ENCODE peak calls at places on chromosomes 4 and X, in seven cellular contexts. N is uterus, I is vagina, W is IMR-90, A is Peyer's patch, M is heart left ventricle, S is ovary. V is an unnamed sample.

GRCh38 chrX:27575565-27575964 is 14.6 kb upstream of the DCAF8L2 start:
- DNase-seq in N (no peak), I (no peak), W (peak), A (no peak), M (no peak), S (no peak), V (no peak)

GRCh38 chrX:103215768-103216085 is 819 bp downstream of the BEX4 start:
- DNase-seq in N (no peak), I (no peak), W (no peak), A (no peak), M (no peak), S (no peak), V (no peak)

GRCh38 chr4:146638801-146639351 is at the start of gene POU4F2:
- DNase-seq in N (no peak), I (no peak), W (no peak), A (no peak), M (no peak), S (no peak), V (no peak)

GRCh38 chrX:109352121-109352556 is 129.7 kb downstream of the GUCY2F start:
- DNase-seq in N (no peak), I (no peak), W (no peak), A (no peak), M (no peak), S (peak), V (peak)

GRCh38 chr4:5863461-5864113 is 29.3 kb downstream of the CRMP1 start:
- DNase-seq in N (no peak), I (no peak), W (peak), A (no peak), M (no peak), S (no peak), V (no peak)

GRCh38 chrX:155768036-155768769 is 112.9 kb upstream of the VAMP7 start:
- DNase-seq in N (no peak), I (no peak), W (peak), A (no peak), M (no peak), S (no peak), V (peak)

GRCh38 chr4:7332216-7333023 is 102.3 kb downstream of the PSAPL1 start:
- DNase-seq in N (peak), I (no peak), W (peak), A (peak), M (peak), S (peak), V (no peak)

GRCh38 chr4:36549256-36549655 is 267.8 kb downstream of the DTHD1 start:
- DNase-seq in N (no peak), I (no peak), W (no peak), A (no peak), M (no peak), S (no peak), V (no peak)

GRCh38 chr4:189053621-189054020 is 887.1 kb upstream of the FRG1 start:
- DNase-seq in N (no peak), I (no peak), W (no peak), A (no peak), M (no peak), S (no peak), V (no peak)

GRCh38 chrX:34528081-34528480 is 129.0 kb downstream of the TMEM47 start:
- DNase-seq in N (no peak), I (no peak), W (no peak), A (no peak), M (no peak), S (no peak), V (no peak)

GRCh38 chr4:158870282-158871049 is 101.6 kb downstream of the FNIP2 start:
- DNase-seq in N (no peak), I (no peak), W (no peak), A (no peak), M (no peak), S (no peak), V (no peak)

GRCh38 chr4:25702848-25703247 is 47.2 kb downstream of the SLC34A2 start:
- DNase-seq in N (no peak), I (no peak), W (peak), A (no peak), M (peak), S (no peak), V (no peak)

GRCh38 chrX:136214551-136214950 is 36.6 kb downstream of the MAP7D3 start:
- DNase-seq in N (no peak), I (no peak), W (peak), A (no peak), M (no peak), S (no peak), V (no peak)

GRCh38 chrX:39336709-39337294 is 535.5 kb downstream of the MID1IP1 start:
- DNase-seq in N (peak), I (no peak), W (no peak), A (peak), M (peak), S (peak), V (no peak)

GRCh38 chr4:151678048-151678853 is 82.6 kb downstream of the GATB start:
- DNase-seq in N (no peak), I (no peak), W (no peak), A (no peak), M (no peak), S (no peak), V (no peak)

GRCh38 chr4:119729815-119730643 is 101.4 kb upstream of the PDE5A start:
- DNase-seq in N (peak), I (no peak), W (peak), A (peak), M (peak), S (no peak), V (peak)

GRCh38 chr4:166816901-166817300 is 417.4 kb downstream of the SPOCK3 start:
- DNase-seq in N (no peak), I (no peak), W (no peak), A (peak), M (no peak), S (peak), V (no peak)

GRCh38 chr4:169115144-169115896 is 105.3 kb upstream of the CBR4 start:
- DNase-seq in N (no peak), I (no peak), W (no peak), A (no peak), M (no peak), S (no peak), V (no peak)

GRCh38 chr4:24067781-24068193 is 177.9 kb upstream of the PPARGC1A start:
- DNase-seq in N (no peak), I (no peak), W (peak), A (no peak), M (peak), S (no peak), V (no peak)

GRCh38 chr4:64497526-64497925 is 88.3 kb upstream of the TECRL start:
- DNase-seq in N (no peak), I (no peak), W (no peak), A (no peak), M (no peak), S (no peak), V (no peak)

GRCh38 chrX:74343970-74344622 is 40.1 kb downstream of the ZCCHC13 start:
- DNase-seq in N (peak), I (no peak), W (peak), A (peak), M (peak), S (no peak), V (no peak)

GRCh38 chrX:22110729-22111494 is 78.8 kb downstream of the PHEX start:
- DNase-seq in N (no peak), I (no peak), W (peak), A (no peak), M (no peak), S (no peak), V (peak)

GRCh38 chrX:132918523-132918922 is 39.9 kb downstream of the HS6ST2 start:
- DNase-seq in N (no peak), I (no peak), W (no peak), A (no peak), M (no peak), S (no peak), V (no peak)

GRCh38 chrX:150058728-150059127 is 120.4 kb upstream of the EOLA2 start:
- DNase-seq in N (no peak), I (no peak), W (no peak), A (no peak), M (no peak), S (no peak), V (no peak)

GRCh38 chrX:316351-317325 is 2.0 kb downstream of the GTPBP6 start:
- DNase-seq in N (no peak), I (no peak), W (no peak), A (no peak), M (peak), S (peak), V (peak)

GRCh38 chr4:48604527-48604926 is 114.5 kb downstream of the ZAR1 start:
- DNase-seq in N (no peak), I (no peak), W (no peak), A (no peak), M (no peak), S (no peak), V (no peak)

GRCh38 chrX:131763674-131764073 is 219.8 kb downstream of the OR13H1 start:
- DNase-seq in N (peak), I (no peak), W (peak), A (peak), M (no peak), S (peak), V (no peak)

GRCh38 chr4:79588679-79589078 is 180.7 kb upstream of the GK2 start:
- DNase-seq in N (no peak), I (no peak), W (peak), A (no peak), M (no peak), S (no peak), V (no peak)

GRCh38 chr4:121072080-121072835 is at the start of gene NDNF:
- DNase-seq in N (peak), I (no peak), W (peak), A (peak), M (peak), S (peak), V (peak)

GRCh38 chr4:83121246-83121645 is 6.7 kb upstream of the PLAC8 start:
- DNase-seq in N (no peak), I (no peak), W (no peak), A (no peak), M (no peak), S (no peak), V (no peak)

GRCh38 chrX:132855760-132856341 is 102.6 kb downstream of the HS6ST2 start:
- DNase-seq in N (no peak), I (no peak), W (no peak), A (no peak), M (no peak), S (no peak), V (no peak)

GRCh38 chr4:173014113-173014558 is 154.5 kb upstream of the GALNT7 start:
- DNase-seq in N (peak), I (no peak), W (peak), A (no peak), M (peak), S (no peak), V (no peak)

GRCh38 chr4:154989511-154989910 is 208.4 kb downstream of the RBM46 start:
- DNase-seq in N (no peak), I (no peak), W (no peak), A (no peak), M (no peak), S (no peak), V (no peak)

GRCh38 chr4:147655639-147656038 is 28.3 kb downstream of the PRMT9 start:
- DNase-seq in N (no peak), I (no peak), W (no peak), A (no peak), M (no peak), S (no peak), V (no peak)

GRCh38 chr4:147648656-147649055 is 31.5 kb downstream of the TMEM184C start:
- DNase-seq in N (no peak), I (no peak), W (no peak), A (no peak), M (no peak), S (no peak), V (no peak)

GRCh38 chr4:147651563-147651962 is 32.4 kb downstream of the PRMT9 start:
- DNase-seq in N (no peak), I (no peak), W (no peak), A (no peak), M (no peak), S (no peak), V (no peak)
- TF ChIP-seq POLR2A in N (no peak), I (no peak), W (no peak), A (no peak), M (no peak), S (no peak), V (no peak)

GRCh38 chr4:85426366-85426765 is 48.6 kb upstream of the ARHGAP24 start:
- DNase-seq in N (no peak), I (no peak), W (no peak), A (no peak), M (peak), S (no peak), V (no peak)
- H3K27ac ChIP-seq in N (no peak), I (no peak), W (no peak), A (no peak), M (no peak), S (no peak), V (no peak)

DNA sequence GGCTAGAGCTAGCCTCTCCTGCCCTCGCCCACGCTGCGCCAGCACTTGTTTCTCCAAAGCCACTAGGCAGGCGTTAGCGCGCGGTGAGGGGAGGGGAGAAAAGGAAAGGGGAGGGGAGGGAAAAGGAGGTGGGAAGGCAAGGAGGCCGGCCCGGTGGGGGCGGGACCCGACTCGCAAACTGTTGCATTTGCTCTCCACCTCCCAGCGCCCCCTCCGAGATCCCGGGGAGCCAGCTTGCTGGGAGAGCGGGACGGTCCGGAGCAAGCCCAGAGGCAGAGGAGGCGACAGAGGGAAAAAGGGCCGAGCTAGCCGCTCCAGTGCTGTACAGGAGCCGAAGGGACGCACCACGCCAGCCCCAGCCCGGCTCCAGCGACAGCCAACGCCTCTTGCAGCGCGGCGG is at the start of gene AR:
- DNase-seq in N (peak), I (no peak), W (peak), A (no peak), M (peak), S (peak), V (peak)
- TF ChIP-seq POLR2A in N (peak), I (no peak), W (no peak), A (no peak), M (peak), S (peak), V (peak)

DNA sequence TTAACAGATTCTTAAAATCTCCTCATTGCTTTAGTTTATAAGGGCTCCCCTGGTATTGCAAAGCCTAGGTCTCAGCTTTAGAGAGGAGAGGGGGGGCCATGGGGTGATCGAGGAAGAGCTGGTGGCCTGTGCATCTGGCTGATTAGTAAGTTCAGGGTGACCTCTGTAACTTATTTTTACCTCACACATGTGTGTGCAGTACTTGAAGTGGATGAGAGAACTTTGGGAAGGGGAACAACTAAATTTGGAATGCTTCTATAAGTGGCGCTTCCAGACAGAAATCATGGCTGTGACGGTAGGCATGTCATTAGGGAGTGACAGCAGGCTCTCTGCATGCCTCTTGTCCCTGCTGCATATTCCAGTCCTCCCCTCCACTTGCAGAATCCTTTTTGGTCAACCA is 41.9 kb downstream of the FRAS1 start:
- DNase-seq in N (no peak), I (no peak), W (no peak), A (no peak), M (no peak), S (no peak), V (no peak)
- H3K27ac ChIP-seq in N (no peak), I (no peak), W (no peak), A (no peak), M (peak), S (no peak), V (no peak)

DNA sequence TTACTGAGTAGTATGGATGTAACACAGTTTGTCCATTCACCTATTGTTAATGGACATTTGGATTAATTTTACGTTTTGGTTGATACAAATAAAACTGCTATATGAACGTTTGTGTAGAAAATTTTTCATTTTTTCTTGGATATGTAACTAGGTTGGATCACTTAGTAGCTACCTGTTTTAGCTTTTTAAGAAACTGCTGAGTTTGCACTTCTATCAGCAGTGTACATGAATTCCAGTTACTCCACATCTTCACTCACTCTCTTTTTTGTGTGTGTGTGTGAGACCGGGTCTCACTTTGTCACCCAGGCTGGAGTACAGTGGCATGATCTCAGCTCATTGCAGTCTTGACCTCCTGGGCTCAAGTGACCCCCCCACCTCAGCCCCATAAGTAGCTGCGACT is 15.4 kb downstream of the LARP1B start:
- DNase-seq in N (no peak), I (no peak), W (no peak), A (no peak), M (no peak), S (no peak), V (no peak)
- TF ChIP-seq POLR2A in N (no peak), I (no peak), W (no peak), A (no peak), M (no peak), S (no peak), V (no peak)

DNA sequence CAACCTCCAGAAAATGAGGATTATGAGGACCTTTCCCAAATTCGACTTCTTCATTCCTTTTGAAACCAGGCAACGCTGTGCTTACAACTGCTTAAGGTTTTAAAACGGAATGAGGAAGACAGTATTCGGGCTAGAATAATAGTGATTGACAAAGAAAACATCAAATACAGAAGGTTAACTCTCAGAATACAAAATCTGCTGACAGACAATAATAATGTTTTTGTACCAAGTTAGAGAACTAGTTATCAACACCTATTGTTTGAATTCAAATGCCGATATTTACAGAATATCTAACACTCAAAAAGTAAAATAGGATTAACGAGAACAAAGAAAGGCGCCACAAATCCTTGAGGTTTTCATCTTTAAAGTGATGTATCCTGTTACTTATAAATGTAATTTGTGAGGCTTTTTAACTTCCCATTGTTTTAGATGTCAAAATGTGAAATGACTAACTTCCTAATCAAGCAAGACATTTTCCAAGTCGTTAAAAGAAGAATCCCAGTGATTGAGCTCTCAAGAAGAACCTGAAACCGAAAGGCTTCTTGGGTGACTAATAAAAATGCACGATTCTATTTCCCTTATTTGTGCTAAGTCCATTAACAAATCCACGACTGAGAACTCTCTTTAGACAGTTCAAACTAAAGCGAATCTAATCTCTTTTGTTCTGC is 118.3 kb downstream of the SORBS2 start:
- DNase-seq in N (no peak), I (no peak), W (no peak), A (no peak), M (no peak), S (no peak), V (no peak)
- H3K27ac ChIP-seq in N (peak), I (no peak), W (no peak), A (no peak), M (peak), S (no peak), V (no peak)

GRCh38 chrX:154517101-154517781 is 1.2 kb upstream of the FAM3A start:
- DNase-seq in N (peak), I (no peak), W (no peak), A (no peak), M (no peak), S (peak), V (no peak)

GRCh38 chrX:154513662-154514204 is 2.3 kb downstream of the FAM3A start:
- DNase-seq in N (no peak), I (no peak), W (no peak), A (no peak), M (no peak), S (no peak), V (no peak)

GRCh38 chrX:154516655-154517100 is 646 bp upstream of the FAM3A start:
- DNase-seq in N (peak), I (no peak), W (peak), A (no peak), M (no peak), S (peak), V (no peak)

GRCh38 chrX:154512879-154513553 is 3.0 kb downstream of the FAM3A start:
- DNase-seq in N (no peak), I (no peak), W (no peak), A (no peak), M (no peak), S (no peak), V (no peak)

GRCh38 chrX:154515803-154516654 is at the start of gene FAM3A:
- DNase-seq in N (peak), I (no peak), W (peak), A (peak), M (peak), S (peak), V (peak)
- TF ChIP-seq POLR2A in N (peak), I (no peak), W (peak), A (peak), M (peak), S (peak), V (peak)

GRCh38 chrX:154718607-154719006 is 32.3 kb downstream of the GAB3 start:
- DNase-seq in N (no peak), I (no peak), W (no peak), A (no peak), M (no peak), S (no peak), V (no peak)
- H3K27ac ChIP-seq in N (no peak), I (no peak), W (no peak), A (peak), M (no peak), S (no peak), V (peak)

V was measured in right lobe of liver.